ENCODE peak calls at places on chromosomes 16 and 17, in nine cellular contexts. W is brain microvascular endothelial cell, J is PC-3, C is gastrocnemius medialis, D is lung, Z is GM06990, F is A549, N is tibial artery, I is lower leg skin. E is an unnamed sample.
A peak's percentile ranks its signal among the peaks of the same experiment; 100 is the strongest.

GRCh38 chr16:79093554-79093967 is 507.0 kb downstream of the MAF start:
- DNase-seq in W (no peak), J (no peak), C (no peak), D (peak; percentile 56), Z (peak; percentile 16), F (no peak), N (peak; percentile 45), I (no peak), E (no peak)

GRCh38 chr17:76046064-76046463 is 19.0 kb upstream of the EVPL start:
- DNase-seq in W (no peak), J (no peak), C (no peak), D (no peak), Z (no peak), F (no peak), N (no peak), I (no peak), E (no peak)

GRCh38 chr16:85662036-85662812 is 26.5 kb downstream of the GINS2 start:
- DNase-seq in W (no peak), J (no peak), C (no peak), D (no peak), Z (no peak), F (no peak), N (no peak), I (no peak), E (no peak)

GRCh38 chr16:83704656-83705055 is 103.1 kb upstream of the HSBP1 start:
- DNase-seq in W (no peak), J (no peak), C (no peak), D (no peak), Z (no peak), F (no peak), N (no peak), I (no peak), E (no peak)

GRCh38 chr17:4176803-4177472 is 33.9 kb downstream of the CYB5D2 start:
- DNase-seq in W (no peak), J (no peak), C (no peak), D (no peak), Z (no peak), F (no peak), N (no peak), I (no peak), E (no peak)

GRCh38 chr17:36877774-36878173 is 59.5 kb upstream of the LHX1 start:
- DNase-seq in W (no peak), J (no peak), C (no peak), D (no peak), Z (no peak), F (no peak), N (no peak), I (no peak), E (no peak)

GRCh38 chr17:48954300-48954755 is 9.7 kb upstream of the SNF8 start:
- DNase-seq in W (peak; percentile 40), J (peak; percentile 81), C (no peak), D (no peak), Z (no peak), F (peak; percentile 66), N (no peak), I (no peak), E (no peak)

GRCh38 chr17:49910094-49910857 is 58.7 kb upstream of the DLX4 start:
- DNase-seq in W (peak; percentile 9), J (peak; percentile 79), C (no peak), D (no peak), Z (no peak), F (peak; percentile 55), N (no peak), I (no peak), E (no peak)

GRCh38 chr17:81928497-81929252 is 1.1 kb upstream of the MAFG start:
- DNase-seq in W (no peak), J (peak; percentile 49), C (no peak), D (no peak), Z (no peak), F (no peak), N (no peak), I (no peak), E (no peak)

DNA sequence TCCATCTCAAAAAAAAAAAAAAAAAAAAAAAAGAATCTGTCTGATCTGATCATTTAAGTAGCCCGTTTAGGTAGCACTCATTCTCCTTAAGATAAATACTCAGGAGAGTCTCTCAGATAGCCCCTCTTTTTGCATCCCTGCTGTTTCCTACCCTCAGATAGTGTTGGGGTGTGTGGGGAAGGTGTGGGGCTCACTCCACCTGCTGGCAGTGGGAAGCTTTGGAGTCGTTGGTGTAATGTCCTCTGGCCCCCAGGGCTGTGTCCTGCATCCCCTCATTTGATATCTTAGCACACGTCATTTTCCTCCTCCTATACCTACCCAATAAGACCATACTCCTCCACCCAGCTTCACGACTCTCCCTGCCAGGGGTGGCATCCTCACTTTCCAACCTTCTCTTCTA is 20.5 kb upstream of the MYH10 start:
- DNase-seq in W (no peak), J (no peak), C (no peak), D (no peak), Z (no peak), F (no peak), N (no peak), I (no peak), E (no peak)
- TF ChIP-seq CTCF in W (peak; percentile 8), J (no peak), C (no peak), D (no peak), Z (peak; percentile 26), F (no peak), N (no peak), I (no peak), E (no peak)

GRCh38 chr16:21703156-21703555 is 39.4 kb downstream of the OTOA start:
- DNase-seq in W (no peak), J (no peak), C (no peak), D (no peak), Z (no peak), F (no peak), N (no peak), I (no peak), E (no peak)
- H3K4me3 ChIP-seq in W (no peak overlapping the region), J (no peak overlapping the region), C (no peak overlapping the region), D (no peak overlapping the region), Z (no peak overlapping the region), F (no peak overlapping the region), N (no peak overlapping the region), I (no peak overlapping the region), E (no peak overlapping the region)

GRCh38 chr17:10316986-10317834 is 55.6 kb downstream of the MYH13 start:
- DNase-seq in W (peak; percentile 10), J (peak; percentile 23), C (peak; percentile 12), D (peak; percentile 70), Z (peak; percentile 21), F (peak; percentile 50), N (peak; percentile 79), I (peak; percentile 61), E (no peak)
- TF ChIP-seq CTCF in W (peak; percentile 41), J (peak; percentile 56), C (no peak), D (peak; percentile 21), Z (peak; percentile 74), F (peak; percentile 53), N (peak; percentile 24), I (no peak), E (peak; percentile 29)

GRCh38 chr17:64772845-64773299 is 110.8 kb upstream of the SMURF2 start:
- DNase-seq in W (no peak), J (no peak), C (no peak), D (no peak), Z (no peak), F (no peak), N (no peak), I (no peak), E (no peak)

GRCh38 chr17:64774888-64775600 is 112.9 kb upstream of the SMURF2 start:
- DNase-seq in W (no peak), J (no peak), C (no peak), D (no peak), Z (no peak), F (no peak), N (no peak), I (no peak), E (no peak)

GRCh38 chr17:64773836-64774761 is 112.0 kb upstream of the SMURF2 start:
- DNase-seq in W (peak; percentile 47), J (peak; percentile 96), C (no peak), D (peak; percentile 85), Z (peak; percentile 74), F (peak; percentile 95), N (no peak), I (no peak), E (no peak)

GRCh38 chr17:64771980-64772844 is 110.1 kb upstream of the SMURF2 start:
- DNase-seq in W (no peak), J (peak; percentile 26), C (no peak), D (no peak), Z (no peak), F (no peak), N (no peak), I (no peak), E (no peak)

GRCh38 chr17:64773386-64773835 is 111.3 kb upstream of the SMURF2 start:
- DNase-seq in W (no peak), J (no peak), C (no peak), D (no peak), Z (no peak), F (no peak), N (no peak), I (no peak), E (no peak)
- H3K4me3 ChIP-seq in W (no peak overlapping the region), J (peak overlapping the region; percentile 74), C (no peak overlapping the region), D (no peak overlapping the region), Z (peak overlapping the region; percentile 43), F (peak overlapping the region; percentile 38), N (no peak overlapping the region), I (no peak overlapping the region), E (no peak overlapping the region)

GRCh38 chr16:16045879-16046278 is 96.5 kb downstream of the ABCC1 start:
- DNase-seq in W (no peak), J (no peak), C (no peak), D (no peak), Z (no peak), F (no peak), N (no peak), I (no peak), E (no peak)
- TF ChIP-seq CTCF in W (no peak), J (no peak), C (no peak), D (no peak), Z (no peak), F (no peak), N (no peak), I (no peak), E (no peak)